ENCODE peak calls at places on chromosomes 3 and 15, in eight cellular contexts. C, H, T, L, W, S, A and K are unnamed samples.
A peak's percentile ranks its signal among the peaks of the same experiment; 100 is the strongest.

GRCh38 chr3:147406255-147407023 is at the start of gene ZIC4:
- DNase-seq in A (peak; percentile 27), H (no peak), W (no peak), C (no peak), L (no peak), S (no peak), T (no peak), K (no peak)

GRCh38 chr15:75202251-75203016 is 752 bp downstream of the C15orf39 start:
- DNase-seq in A (peak; percentile 80), C (peak; percentile 89), S (peak; percentile 76), H (peak; percentile 86), W (peak; percentile 51), T (peak; percentile 74), L (no peak), K (peak; percentile 67)

GRCh38 chr3:16448691-16449090 is 64.8 kb downstream of the RFTN1 start:
- DNase-seq in A (no peak), C (peak; percentile 54), H (peak; percentile 76), T (peak; percentile 89), L (no peak), S (no peak), W (peak; percentile 63), K (peak; percentile 62)

GRCh38 chr15:99158626-99159412 is 53.9 kb downstream of the SYNM start:
- DNase-seq in L (no peak), T (no peak), H (no peak), S (no peak), C (no peak), A (no peak), W (no peak), K (no peak)

GRCh38 chr3:177441813-177442646 is 244.7 kb upstream of the TBL1XR1 start:
- DNase-seq in S (no peak), A (no peak), C (no peak), H (no peak), T (no peak), W (no peak), L (no peak), K (no peak)

GRCh38 chr3:60282840-60283239 is 968.4 kb downstream of the FHIT start:
- DNase-seq in L (no peak), W (no peak), H (no peak), A (no peak), S (no peak), T (no peak), C (no peak), K (no peak)

GRCh38 chr3:48141225-48142137 is 46.7 kb downstream of the CDC25A start:
- DNase-seq in C (no peak), L (peak; percentile 64), T (no peak), S (no peak), W (no peak), A (no peak), H (no peak), K (no peak)

GRCh38 chr3:169410430-169410829 is 253.1 kb downstream of the MECOM start:
- DNase-seq in A (no peak), S (no peak), T (peak; percentile 66), H (no peak), C (no peak), W (no peak), L (no peak), K (no peak)

GRCh38 chr3:128341659-128342395 is 124.9 kb downstream of the DNAJB8 start:
- DNase-seq in L (no peak), S (no peak), A (no peak), W (no peak), H (no peak), C (no peak), T (no peak), K (no peak)

GRCh38 chr3:55091381-55092225 is 163.7 kb upstream of the LRTM1 start:
- DNase-seq in S (no peak), C (no peak), L (no peak), A (no peak), H (no peak), W (no peak), T (peak; percentile 42), K (no peak)

GRCh38 chr3:10955694-10956453 is 36.7 kb upstream of the SLC6A1 start:
- DNase-seq in A (no peak), C (no peak), S (no peak), W (peak; percentile 64), T (no peak), L (no peak), H (no peak), K (peak; percentile 95)

GRCh38 chr3:43787330-43787729 is 96.6 kb downstream of the ABHD5 start:
- DNase-seq in T (no peak), C (no peak), S (no peak), W (no peak), L (no peak), H (no peak), A (no peak), K (no peak)

GRCh38 chr15:30924353-30924752 is 20.6 kb downstream of the FAN1 start:
- DNase-seq in T (peak; percentile 47), C (no peak), A (no peak), S (no peak), H (no peak), L (no peak), W (no peak), K (no peak)

GRCh38 chr3:164940737-164941136 is 137.6 kb downstream of the SI start:
- DNase-seq in L (no peak), H (no peak), W (no peak), S (no peak), T (no peak), C (no peak), A (no peak), K (no peak)

GRCh38 chr15:90588427-90588826 is 58.7 kb downstream of the CRTC3 start:
- DNase-seq in C (no peak), S (no peak), L (no peak), A (no peak), H (no peak), T (no peak), W (no peak), K (no peak)

GRCh38 chr3:190504354-190505125 is 9.3 kb upstream of the IL1RAP start:
- DNase-seq in A (peak; percentile 25), W (no peak), L (peak; percentile 91), T (no peak), S (no peak), C (no peak), H (no peak), K (no peak)

GRCh38 chr3:190506271-190506670 is 7.6 kb upstream of the IL1RAP start:
- DNase-seq in A (no peak), L (no peak), H (no peak), S (no peak), W (no peak), C (no peak), T (no peak), K (no peak)

DNA sequence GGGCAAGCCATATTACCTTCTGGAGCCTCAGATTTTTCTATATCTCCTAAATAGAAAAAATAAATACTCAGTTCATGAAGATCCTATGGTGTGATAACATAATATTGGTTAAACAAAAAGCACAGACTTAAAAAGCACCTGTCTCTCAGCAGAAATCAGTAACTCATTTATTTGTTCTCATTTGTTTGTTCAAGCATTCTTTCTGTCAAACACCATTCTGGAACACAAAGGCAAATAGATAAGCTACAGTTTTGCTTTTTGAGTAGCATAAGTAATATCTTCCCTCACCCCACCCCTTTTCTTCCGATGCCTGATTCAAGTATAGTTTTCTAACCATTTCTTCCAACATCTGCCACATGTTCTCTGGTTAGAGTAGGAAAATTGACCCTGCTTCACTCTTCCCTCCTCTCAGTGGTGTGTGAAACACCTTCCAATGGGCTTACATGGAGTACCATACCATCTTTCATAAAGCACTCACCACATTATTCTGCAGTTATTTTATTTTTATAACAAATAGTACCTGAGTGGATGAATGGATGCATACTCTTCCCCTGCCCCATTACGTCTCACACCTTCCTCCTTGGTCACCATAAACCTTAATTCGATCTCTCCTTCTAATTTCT is 8.4 kb upstream of the IL1RAP start:
- DNase-seq in S (no peak), W (no peak), C (no peak), T (no peak), H (no peak), A (no peak), L (no peak), K (no peak)
- H3K27ac ChIP-seq in S (no peak overlapping the region), W (no peak overlapping the region), C (no peak overlapping the region), T (no peak overlapping the region), H (no peak overlapping the region), A (no peak overlapping the region), L (no peak overlapping the region), K (no peak overlapping the region)

DNA sequence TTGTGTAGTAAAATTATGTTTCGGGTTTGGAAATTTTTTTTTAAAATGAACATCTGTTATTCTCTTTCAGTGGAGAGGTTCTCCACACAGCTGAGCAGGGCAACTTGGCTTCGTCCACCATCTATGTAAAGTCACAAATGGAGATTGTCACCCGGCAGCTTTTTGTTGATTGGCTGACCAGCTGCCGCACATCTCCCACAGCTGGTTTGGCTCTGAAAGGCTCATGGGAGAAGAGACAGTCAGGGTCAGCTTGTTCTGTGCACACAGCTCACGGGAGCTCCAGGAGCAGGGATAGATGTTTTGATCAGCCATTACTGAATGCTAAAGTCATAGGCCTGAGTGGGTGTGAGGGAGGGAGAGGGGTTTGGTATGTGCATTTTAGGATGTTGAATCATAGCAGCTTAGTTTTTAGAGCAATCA is 12.9 kb upstream of the CCDC80 start:
- DNase-seq in A (no peak), S (no peak), W (no peak), H (no peak), L (no peak), C (no peak), T (peak; percentile 80), K (peak; percentile 32)
- H3K27ac ChIP-seq in A (no peak overlapping the region), S (no peak overlapping the region), W (peak overlapping the region; percentile 41), H (peak overlapping the region; percentile 98), L (no peak overlapping the region), C (peak overlapping the region; percentile 52), T (no peak overlapping the region), K (peak overlapping the region; percentile 59)

DNA sequence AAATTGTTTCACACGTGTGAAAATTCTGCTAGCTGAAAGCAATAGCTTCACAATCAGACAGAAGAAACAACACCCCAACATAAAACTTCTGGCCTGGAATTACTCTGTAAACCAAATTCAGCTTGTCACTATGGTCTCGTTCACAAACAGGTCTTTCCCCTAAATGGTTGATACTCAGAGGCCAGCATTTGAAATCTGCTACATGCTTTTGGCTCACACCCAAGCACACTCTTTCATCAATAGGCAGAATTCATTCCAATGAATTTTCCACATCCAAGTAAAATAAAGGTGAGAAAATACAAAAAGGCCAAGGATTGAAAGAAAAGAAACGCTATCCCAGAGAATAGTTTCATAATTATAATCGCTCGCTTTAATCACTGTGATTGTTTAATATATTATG is 504.0 kb upstream of the ARRDC4 start:
- DNase-seq in T (no peak), C (no peak), W (no peak), H (no peak), S (no peak), L (no peak), A (no peak), K (no peak)
- H3K27ac ChIP-seq in T (no peak overlapping the region), C (no peak overlapping the region), W (no peak overlapping the region), H (no peak overlapping the region), S (no peak overlapping the region), L (no peak overlapping the region), A (no peak overlapping the region), K (no peak overlapping the region)

GRCh38 chr15:85651551-85651950 is 143.2 kb downstream of the KLHL25 start:
- DNase-seq in A (no peak), L (no peak), T (no peak), C (no peak), S (no peak), H (no peak), W (no peak), K (no peak)
- H3K27ac ChIP-seq in A (no peak overlapping the region), L (no peak overlapping the region), T (no peak overlapping the region), C (no peak overlapping the region), S (no peak overlapping the region), H (no peak overlapping the region), W (no peak overlapping the region), K (no peak overlapping the region)

GRCh38 chr3:175301741-175302140 is 442.6 kb downstream of the NAALADL2 start:
- DNase-seq in S (no peak), W (no peak), T (no peak), H (no peak), A (no peak), L (no peak), C (no peak), K (no peak)
- H3K27ac ChIP-seq in S (no peak overlapping the region), W (no peak overlapping the region), T (no peak overlapping the region), H (no peak overlapping the region), A (no peak overlapping the region), L (no peak overlapping the region), C (no peak overlapping the region), K (no peak overlapping the region)